ENCODE peak calls at places on chromosomes 5 and 9, in six cellular contexts. K, S, B, Z, T and M are unnamed samples.

GRCh38 chr9:114754574-114754973 is 51.3 kb downstream of the TNFSF15 start:
- DNase-seq in B (no peak), S (no peak), T (no peak), K (no peak), Z (no peak), M (no peak)

GRCh38 chr9:124202447-124202971 is 55.2 kb upstream of the NEK6 start:
- DNase-seq in K (peak; percentile 46), T (peak; percentile 42), B (peak; percentile 84), S (peak; percentile 15), Z (no peak), M (no peak)

GRCh38 chr5:5198815-5199214 is 58.7 kb downstream of the ADAMTS16 start:
- DNase-seq in T (no peak), S (no peak), B (no peak), Z (no peak), K (no peak), M (no peak)

GRCh38 chr5:71778678-71779276 is 59.7 kb downstream of the CARTPT start:
- DNase-seq in K (no peak), T (no peak), Z (no peak), B (no peak), S (no peak), M (no peak)

GRCh38 chr9:10252174-10252573 is 360.6 kb downstream of the PTPRD start:
- DNase-seq in B (no peak), T (no peak), K (no peak), S (no peak), Z (no peak), M (no peak)

GRCh38 chr9:77708416-77708815 is 60.3 kb upstream of the GNA14 start:
- DNase-seq in S (peak; percentile 61), T (no peak), B (no peak), Z (no peak), K (no peak), M (no peak)

GRCh38 chr9:89312154-89312616 is 1.2 kb downstream of the CKS2 start:
- DNase-seq in S (peak; percentile 36), Z (no peak), B (no peak), K (no peak), T (peak; percentile 36), M (no peak)

GRCh38 chr5:111776903-111777302 is 19.9 kb upstream of the NREP start:
- DNase-seq in Z (no peak), B (no peak), T (no peak), K (no peak), S (no peak), M (no peak)

DNA sequence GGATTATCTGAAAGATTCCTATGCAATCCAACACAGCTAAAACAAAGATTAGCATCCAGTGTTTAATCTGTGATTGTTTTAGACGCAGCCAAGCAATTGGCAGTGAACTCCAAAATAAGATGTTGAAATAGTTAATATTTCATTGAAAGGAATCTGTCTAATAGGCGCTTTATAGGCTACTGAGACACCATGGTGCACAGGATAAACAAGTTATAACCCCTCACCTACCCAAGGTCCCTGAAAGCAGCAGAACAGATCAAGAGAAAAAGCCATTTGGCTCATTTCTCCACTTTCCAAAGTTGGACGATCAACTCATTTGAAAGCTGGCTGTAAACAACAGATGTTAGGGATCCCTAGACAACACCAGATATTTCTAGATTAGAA is 4.9 kb downstream of the PUM3 start:
- DNase-seq in K (no peak), B (no peak), T (no peak), S (no peak), Z (no peak), M (no peak)
- H3K4me1 ChIP-seq in K (peaks cover 24% of the 10 kb centered on the region), B (no peaks in the 10 kb centered on the region), T (peaks cover 7% of the 10 kb centered on the region), S (peaks cover 33% of the 10 kb centered on the region), Z (peaks cover 6% of the 10 kb centered on the region), M (peaks cover 44% of the 10 kb centered on the region)

GRCh38 chr5:57687641-57688040 is 205.0 kb upstream of the ACTBL2 start:
- DNase-seq in T (no peak), S (no peak), K (no peak), Z (no peak), B (no peak), M (no peak)

GRCh38 chr5:57686806-57687205 is 204.2 kb upstream of the ACTBL2 start:
- DNase-seq in S (no peak), K (no peak), B (no peak), T (no peak), Z (no peak), M (no peak)

GRCh38 chr5:57693488-57694305 is 211.1 kb upstream of the ACTBL2 start:
- DNase-seq in K (no peak), S (no peak), T (no peak), B (no peak), Z (no peak), M (no peak)

GRCh38 chr5:57692582-57693487 is 210.2 kb upstream of the ACTBL2 start:
- DNase-seq in K (no peak), S (peak; percentile 79), B (peak; percentile 88), T (peak; percentile 36), Z (no peak), M (peak; percentile 90)

DNA sequence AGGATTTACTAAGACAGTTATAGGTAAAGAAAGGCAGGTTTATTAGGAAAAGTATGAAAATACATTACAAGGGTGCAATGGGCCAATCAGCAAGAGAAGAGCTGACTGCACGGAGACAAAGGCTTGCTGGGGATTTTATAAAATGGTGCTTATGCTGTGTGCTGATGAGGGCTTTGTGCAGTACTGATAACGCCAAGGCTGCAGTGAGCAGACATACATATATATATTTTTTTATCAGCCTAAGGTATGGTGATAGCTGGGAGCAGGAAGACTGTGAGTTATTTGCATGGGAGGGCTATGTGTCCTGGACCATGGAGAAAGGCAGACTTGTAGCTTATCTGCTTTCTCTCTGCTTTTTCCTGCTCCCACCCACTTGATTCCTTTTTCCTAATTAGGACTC is 208.1 kb upstream of the ACTBL2 start:
- DNase-seq in Z (no peak), S (no peak), T (no peak), B (no peak), K (no peak), M (no peak)
- H3K27ac ChIP-seq in Z (no peak overlapping the region), S (no peak overlapping the region), T (no peak overlapping the region), B (no peak overlapping the region), K (no peak overlapping the region), M (no peak overlapping the region)

DNA sequence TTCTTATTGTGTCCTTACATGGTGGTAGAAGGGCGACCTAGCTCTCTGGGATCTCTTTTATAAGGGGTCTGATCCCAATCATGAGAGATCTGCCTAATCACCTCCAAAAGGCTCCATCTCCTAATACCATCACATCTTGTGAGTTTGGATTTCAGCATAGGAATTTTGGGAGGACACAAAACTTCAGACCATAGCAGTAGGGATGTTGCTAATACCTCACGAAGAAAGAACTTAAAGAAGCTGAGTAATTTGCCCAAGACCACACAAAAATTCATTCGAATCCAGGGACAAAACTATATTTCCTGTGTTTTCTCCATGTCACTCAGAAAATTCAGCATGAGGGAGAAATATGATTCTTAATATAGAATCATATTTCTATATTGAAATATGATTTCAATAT is 32.7 kb downstream of the MTAP start:
- DNase-seq in T (no peak), S (no peak), K (no peak), Z (no peak), B (no peak), M (no peak)
- H3K4me1 ChIP-seq in T (no peaks in the 10 kb centered on the region), S (peaks cover 54% of the 10 kb centered on the region), K (no peaks in the 10 kb centered on the region), Z (no peaks in the 10 kb centered on the region), B (no peaks in the 10 kb centered on the region), M (peaks cover 10% of the 10 kb centered on the region)

DNA sequence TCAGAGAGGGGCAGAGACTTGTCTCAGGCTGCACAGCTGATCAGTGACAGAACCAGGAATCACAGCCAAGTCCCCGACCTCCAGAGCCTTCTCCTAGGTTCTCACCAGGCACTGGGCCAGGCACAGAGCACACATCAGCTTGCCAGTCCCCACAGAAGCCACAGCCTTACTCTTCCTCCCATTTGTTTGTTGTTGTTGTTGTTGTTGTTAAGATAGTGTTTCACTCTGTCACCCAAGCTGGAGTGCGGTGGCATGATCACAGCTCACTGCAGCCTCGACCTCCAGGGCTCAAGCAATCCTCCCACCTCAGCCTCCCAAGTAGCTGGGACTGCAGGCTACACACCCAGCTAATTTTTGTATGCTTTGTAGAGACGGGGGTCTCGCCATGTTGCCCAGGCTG is 41.4 kb downstream of the NAIF1 start:
- DNase-seq in T (no peak), B (no peak), Z (peak; percentile 15), S (no peak), K (no peak), M (no peak)
- H3K27ac ChIP-seq in T (peak overlapping the region; percentile 50), B (no peak overlapping the region), Z (peak overlapping the region; percentile 95), S (no peak overlapping the region), K (peak overlapping the region; percentile 80), M (no peak overlapping the region)

GRCh38 chr5:169065400-169065799 is 235.5 kb downstream of the SLIT3 start:
- DNase-seq in K (no peak), T (no peak), Z (no peak), S (peak; percentile 50), B (no peak), M (no peak)
- H3K4me1 ChIP-seq in K (no peaks in the 10 kb centered on the region), T (no peaks in the 10 kb centered on the region), Z (no peaks in the 10 kb centered on the region), S (peaks cover 37% of the 10 kb centered on the region), B (peaks cover 10% of the 10 kb centered on the region), M (peaks cover 54% of the 10 kb centered on the region)

GRCh38 chr5:125316913-125317545 is 570.6 kb upstream of the ZNF608 start:
- DNase-seq in T (no peak), S (no peak), Z (no peak), K (no peak), B (no peak), M (no peak)
- H3K27ac ChIP-seq in T (no peak overlapping the region), S (no peak overlapping the region), Z (no peak overlapping the region), K (no peak overlapping the region), B (no peak overlapping the region), M (no peak overlapping the region)

GRCh38 chr5:151740336-151740942 is 18.0 kb downstream of the ATOX1 start:
- DNase-seq in B (peak; percentile 83), K (peak; percentile 38), T (peak; percentile 45), S (peak; percentile 98), Z (no peak), M (peak; percentile 74)

GRCh38 chr5:151742870-151743294 is 15.5 kb downstream of the ATOX1 start:
- DNase-seq in T (peak; percentile 42), K (no peak), S (peak; percentile 84), B (peak; percentile 65), Z (no peak), M (no peak)

GRCh38 chr5:151743535-151743934 is 14.9 kb downstream of the ATOX1 start:
- DNase-seq in T (no peak), S (no peak), B (no peak), Z (no peak), K (no peak), M (no peak)

GRCh38 chr5:151740958-151741373 is 17.5 kb downstream of the ATOX1 start:
- DNase-seq in B (no peak), K (no peak), S (peak; percentile 95), Z (no peak), T (no peak), M (no peak)

DNA sequence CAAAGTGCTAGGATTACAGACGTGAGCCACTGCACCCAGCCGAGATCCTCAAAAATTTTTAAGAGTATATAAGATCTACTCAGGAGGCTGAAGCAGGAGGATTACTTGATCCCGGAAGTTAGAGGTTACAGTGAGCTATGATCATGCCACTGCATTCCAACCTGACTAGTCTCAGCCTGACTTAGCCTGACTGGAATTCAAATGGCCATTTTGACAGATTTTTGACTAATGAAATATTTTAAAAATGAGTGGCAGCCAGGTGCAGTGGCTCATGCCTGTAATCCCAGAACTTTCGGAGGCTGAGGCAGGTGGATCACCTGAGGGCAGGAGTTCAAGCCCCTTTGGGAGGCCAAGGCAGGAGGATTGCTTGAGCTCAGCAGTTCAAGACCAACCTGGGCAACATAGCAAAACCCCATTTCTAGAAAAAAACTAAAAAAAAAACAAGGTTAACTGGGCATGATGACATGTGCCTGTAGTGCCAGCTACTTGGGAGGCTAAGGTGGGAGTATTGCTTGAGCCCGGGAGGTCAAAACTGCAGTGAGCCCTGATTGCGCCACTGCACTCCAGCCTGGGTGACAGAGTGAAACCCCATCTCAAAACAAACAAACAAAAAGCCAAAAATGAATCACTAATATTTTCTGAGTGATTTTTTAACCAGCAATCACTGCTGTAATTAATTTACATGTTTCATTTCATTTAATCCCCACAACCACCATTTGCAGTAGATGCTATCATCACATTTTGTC is 16.6 kb downstream of the ATOX1 start:
- DNase-seq in T (no peak), B (no peak), Z (no peak), K (no peak), S (peak; percentile 85), M (no peak)
- H3K4me1 ChIP-seq in T (no peaks in the 10 kb centered on the region), B (no peaks in the 10 kb centered on the region), Z (peaks cover 20% of the 10 kb centered on the region), K (peaks cover 34% of the 10 kb centered on the region), S (peaks cover 89% of the 10 kb centered on the region), M (peaks cover 49% of the 10 kb centered on the region)